ENCODE peak calls at places on chromosomes 6 and 20, in six cellular contexts. One of them, this sample, is unnamed.
A peak's percentile ranks its signal among the peaks of the same experiment; 100 is the strongest.

GRCh38 chr6:19833947-19834346 is 3.2 kb upstream of the ID4 start:
- DNase-seq in HCT116: no peak
- DNase-seq in small intestine: peak; percentile 68
- DNase-seq in transverse colon: no peak
- DNase-seq in neuronal stem cell: no peak
- DNase-seq in colonic mucosa: no peak
- DNase-seq in this sample: no peak

GRCh38 chr20:8803065-8803464 is 265.8 kb upstream of the PLCB4 start:
- DNase-seq in neuronal stem cell: no peak
- DNase-seq in small intestine: no peak
- DNase-seq in transverse colon: no peak
- DNase-seq in colonic mucosa: no peak
- DNase-seq in HCT116: no peak
- DNase-seq in this sample: no peak

GRCh38 chr6:156747715-156748114 is 29.5 kb upstream of the ARID1B start:
- DNase-seq in colonic mucosa: no peak
- DNase-seq in neuronal stem cell: no peak
- DNase-seq in transverse colon: no peak
- DNase-seq in HCT116: no peak
- DNase-seq in small intestine: no peak
- DNase-seq in this sample: no peak

GRCh38 chr20:19074828-19075516 is 137.5 kb upstream of the SLC24A3 start:
- DNase-seq in neuronal stem cell: no peak
- DNase-seq in transverse colon: no peak
- DNase-seq in colonic mucosa: no peak
- DNase-seq in small intestine: no peak
- DNase-seq in HCT116: no peak
- DNase-seq in this sample: no peak

GRCh38 chr6:90790696-90791095 is 203.8 kb upstream of the MAP3K7 start:
- DNase-seq in neuronal stem cell: no peak
- DNase-seq in HCT116: no peak
- DNase-seq in colonic mucosa: no peak
- DNase-seq in small intestine: no peak
- DNase-seq in transverse colon: no peak
- DNase-seq in this sample: no peak

GRCh38 chr6:37372116-37372515 is 18.3 kb downstream of the RNF8 start:
- DNase-seq in colonic mucosa: no peak
- DNase-seq in transverse colon: no peak
- DNase-seq in HCT116: no peak
- DNase-seq in small intestine: no peak
- DNase-seq in neuronal stem cell: no peak
- DNase-seq in this sample: no peak

GRCh38 chr6:24228681-24229255 is 102.8 kb downstream of the NRSN1 start:
- DNase-seq in small intestine: no peak
- DNase-seq in neuronal stem cell: no peak
- DNase-seq in colonic mucosa: no peak
- DNase-seq in transverse colon: no peak
- DNase-seq in HCT116: no peak
- DNase-seq in this sample: no peak

GRCh38 chr6:42249279-42249678 is 31.6 kb upstream of the MRPS10 start:
- DNase-seq in colonic mucosa: no peak
- DNase-seq in small intestine: no peak
- DNase-seq in transverse colon: no peak
- DNase-seq in neuronal stem cell: no peak
- DNase-seq in HCT116: no peak
- DNase-seq in this sample: no peak

GRCh38 chr6:99348823-99349619 is 453 bp downstream of the FAXC start:
- DNase-seq in neuronal stem cell: peak; percentile 47
- DNase-seq in HCT116: no peak
- DNase-seq in colonic mucosa: no peak
- DNase-seq in small intestine: no peak
- DNase-seq in transverse colon: no peak
- DNase-seq in this sample: no peak

GRCh38 chr6:167700199-167700598 is 126.5 kb upstream of the AFDN start:
- DNase-seq in HCT116: no peak
- DNase-seq in transverse colon: no peak
- DNase-seq in small intestine: no peak
- DNase-seq in colonic mucosa: no peak
- DNase-seq in neuronal stem cell: no peak
- DNase-seq in this sample: no peak
- H3K9me3 ChIP-seq in HCT116: no peaks in the 10 kb centered on the region
- H3K9me3 ChIP-seq in transverse colon: no peaks in the 10 kb centered on the region
- H3K9me3 ChIP-seq in small intestine: no peaks in the 10 kb centered on the region
- H3K9me3 ChIP-seq in colonic mucosa: no peaks in the 10 kb centered on the region
- H3K9me3 ChIP-seq in neuronal stem cell: no peaks in the 10 kb centered on the region
- H3K9me3 ChIP-seq in this sample: no peaks in the 10 kb centered on the region

DNA sequence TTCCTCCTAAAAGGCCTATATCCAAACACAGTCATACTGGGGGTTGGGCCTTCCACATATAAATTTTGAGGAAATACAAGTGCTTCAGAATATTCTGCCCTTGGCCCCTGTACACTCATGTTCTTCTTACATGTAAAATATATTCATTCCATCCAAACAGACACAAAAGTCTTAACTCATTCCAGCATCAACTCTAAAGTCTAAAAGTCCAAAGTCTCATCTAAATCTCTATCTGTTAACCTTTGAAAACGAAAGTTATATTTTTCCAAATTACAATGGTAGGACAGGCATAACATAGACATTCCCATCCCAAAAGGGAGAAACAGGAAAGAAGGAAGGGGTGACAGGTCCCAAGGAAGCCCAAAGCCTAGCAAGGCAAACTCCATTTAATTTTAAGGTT is 215.4 kb upstream of the THBS2 start:
- DNase-seq in small intestine: no peak
- DNase-seq in HCT116: no peak
- DNase-seq in neuronal stem cell: no peak
- DNase-seq in transverse colon: no peak
- DNase-seq in colonic mucosa: no peak
- DNase-seq in this sample: no peak
- H3K9me3 ChIP-seq in small intestine: no peaks in the 10 kb centered on the region
- H3K9me3 ChIP-seq in HCT116: no peaks in the 10 kb centered on the region
- H3K9me3 ChIP-seq in neuronal stem cell: peaks cover 6% of the 10 kb centered on the region
- H3K9me3 ChIP-seq in transverse colon: peaks cover 8% of the 10 kb centered on the region
- H3K9me3 ChIP-seq in colonic mucosa: no peaks in the 10 kb centered on the region
- H3K9me3 ChIP-seq in this sample: no peaks in the 10 kb centered on the region

DNA sequence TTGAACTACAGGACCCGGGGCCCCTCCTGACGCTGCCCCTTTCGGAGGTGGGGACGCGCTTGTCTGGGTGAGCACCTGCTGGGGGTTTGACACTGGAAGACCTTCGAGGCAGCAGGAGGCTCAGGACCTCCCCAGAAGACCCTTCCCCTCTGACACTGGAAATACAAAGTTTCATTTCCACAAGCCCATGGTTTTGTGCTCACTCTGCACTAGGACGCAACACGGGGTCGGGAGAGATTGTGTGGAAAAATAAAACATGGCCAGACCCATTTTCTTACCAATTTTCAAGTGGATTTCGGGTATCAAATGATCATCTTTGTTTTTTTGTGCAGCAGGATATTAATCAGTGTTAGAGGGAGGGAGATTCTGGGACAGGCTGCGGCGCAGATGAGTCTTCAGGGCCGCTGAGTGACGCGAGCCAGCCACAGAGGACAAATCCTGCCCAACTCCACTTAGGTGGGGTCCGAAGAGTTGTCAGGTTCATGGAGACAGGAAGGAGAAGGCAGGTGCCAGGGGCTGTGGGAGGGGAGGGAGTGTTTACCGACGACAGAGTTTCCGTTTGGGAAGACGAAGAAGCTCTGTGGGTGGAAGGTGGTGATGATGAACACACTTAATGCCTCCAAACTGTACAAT is 160.0 kb upstream of the AFDN start:
- DNase-seq in transverse colon: no peak
- DNase-seq in small intestine: no peak
- DNase-seq in colonic mucosa: no peak
- DNase-seq in neuronal stem cell: no peak
- DNase-seq in HCT116: no peak
- DNase-seq in this sample: no peak
- H3K9me3 ChIP-seq in transverse colon: no peaks in the 10 kb centered on the region
- H3K9me3 ChIP-seq in small intestine: no peaks in the 10 kb centered on the region
- H3K9me3 ChIP-seq in colonic mucosa: no peaks in the 10 kb centered on the region
- H3K9me3 ChIP-seq in neuronal stem cell: no peaks in the 10 kb centered on the region
- H3K9me3 ChIP-seq in HCT116: no peaks in the 10 kb centered on the region
- H3K9me3 ChIP-seq in this sample: no peaks in the 10 kb centered on the region

GRCh38 chr20:42110301-42110700 is 492.1 kb upstream of the CHD6 start:
- DNase-seq in HCT116: no peak
- DNase-seq in neuronal stem cell: no peak
- DNase-seq in colonic mucosa: no peak
- DNase-seq in transverse colon: no peak
- DNase-seq in small intestine: no peak
- DNase-seq in this sample: no peak
- H3K9me3 ChIP-seq in HCT116: peaks cover 8% of the 10 kb centered on the region
- H3K9me3 ChIP-seq in neuronal stem cell: no peaks in the 10 kb centered on the region
- H3K9me3 ChIP-seq in colonic mucosa: no peaks in the 10 kb centered on the region
- H3K9me3 ChIP-seq in transverse colon: no peaks in the 10 kb centered on the region
- H3K9me3 ChIP-seq in small intestine: no peaks in the 10 kb centered on the region
- H3K9me3 ChIP-seq in this sample: no peaks in the 10 kb centered on the region

GRCh38 chr20:49283703-49284625 is 6.1 kb upstream of the ZNFX1 start:
- DNase-seq in transverse colon: no peak
- DNase-seq in neuronal stem cell: no peak
- DNase-seq in colonic mucosa: no peak
- DNase-seq in small intestine: no peak
- DNase-seq in HCT116: no peak
- DNase-seq in this sample: no peak
- H3K9me3 ChIP-seq in transverse colon: peaks cover 36% of the 10 kb centered on the region
- H3K9me3 ChIP-seq in neuronal stem cell: peaks cover 95% of the 10 kb centered on the region
- H3K9me3 ChIP-seq in colonic mucosa: no peaks in the 10 kb centered on the region
- H3K9me3 ChIP-seq in small intestine: peaks cover 1% of the 10 kb centered on the region
- H3K9me3 ChIP-seq in HCT116: no peaks in the 10 kb centered on the region
- H3K9me3 ChIP-seq in this sample: peaks cover 83% of the 10 kb centered on the region

GRCh38 chr6:106156863-106157262 is 70.7 kb downstream of the PRDM1 start:
- DNase-seq in colonic mucosa: no peak
- DNase-seq in neuronal stem cell: no peak
- DNase-seq in transverse colon: no peak
- DNase-seq in small intestine: no peak
- DNase-seq in HCT116: no peak
- DNase-seq in this sample: no peak

GRCh38 chr6:106158816-106159215 is 72.7 kb downstream of the PRDM1 start:
- DNase-seq in small intestine: no peak
- DNase-seq in colonic mucosa: no peak
- DNase-seq in neuronal stem cell: no peak
- DNase-seq in HCT116: no peak
- DNase-seq in transverse colon: no peak
- DNase-seq in this sample: no peak

GRCh38 chr6:106155219-106155830 is 69.2 kb downstream of the PRDM1 start:
- DNase-seq in transverse colon: no peak
- DNase-seq in HCT116: no peak
- DNase-seq in colonic mucosa: no peak
- DNase-seq in neuronal stem cell: no peak
- DNase-seq in small intestine: no peak
- DNase-seq in this sample: no peak

GRCh38 chr6:106156413-106156812 is 70.3 kb downstream of the PRDM1 start:
- DNase-seq in colonic mucosa: no peak
- DNase-seq in small intestine: no peak
- DNase-seq in neuronal stem cell: no peak
- DNase-seq in HCT116: no peak
- DNase-seq in transverse colon: no peak
- DNase-seq in this sample: no peak

GRCh38 chr6:106154326-106154725 is 68.2 kb downstream of the PRDM1 start:
- DNase-seq in transverse colon: no peak
- DNase-seq in HCT116: no peak
- DNase-seq in colonic mucosa: no peak
- DNase-seq in small intestine: no peak
- DNase-seq in neuronal stem cell: no peak
- DNase-seq in this sample: no peak
- H3K9me3 ChIP-seq in transverse colon: no peaks in the 10 kb centered on the region
- H3K9me3 ChIP-seq in HCT116: no peaks in the 10 kb centered on the region
- H3K9me3 ChIP-seq in colonic mucosa: no peaks in the 10 kb centered on the region
- H3K9me3 ChIP-seq in small intestine: no peaks in the 10 kb centered on the region
- H3K9me3 ChIP-seq in neuronal stem cell: no peaks in the 10 kb centered on the region
- H3K9me3 ChIP-seq in this sample: no peaks in the 10 kb centered on the region

GRCh38 chr6:4813055-4813454 is 36.9 kb downstream of the CDYL start:
- DNase-seq in HCT116: no peak
- DNase-seq in neuronal stem cell: no peak
- DNase-seq in small intestine: no peak
- DNase-seq in colonic mucosa: no peak
- DNase-seq in transverse colon: no peak
- DNase-seq in this sample: no peak
- H3K9me3 ChIP-seq in HCT116: no peaks in the 10 kb centered on the region
- H3K9me3 ChIP-seq in neuronal stem cell: peaks cover 11% of the 10 kb centered on the region
- H3K9me3 ChIP-seq in small intestine: no peaks in the 10 kb centered on the region
- H3K9me3 ChIP-seq in colonic mucosa: no peaks in the 10 kb centered on the region
- H3K9me3 ChIP-seq in transverse colon: no peaks in the 10 kb centered on the region
- H3K9me3 ChIP-seq in this sample: no peaks in the 10 kb centered on the region

GRCh38 chr20:5230544-5230943 is 86.2 kb downstream of the PROKR2 start:
- DNase-seq in neuronal stem cell: no peak
- DNase-seq in HCT116: no peak
- DNase-seq in transverse colon: no peak
- DNase-seq in small intestine: no peak
- DNase-seq in colonic mucosa: no peak
- DNase-seq in this sample: no peak
- H3K9me3 ChIP-seq in neuronal stem cell: no peaks in the 10 kb centered on the region
- H3K9me3 ChIP-seq in HCT116: no peaks in the 10 kb centered on the region
- H3K9me3 ChIP-seq in transverse colon: no peaks in the 10 kb centered on the region
- H3K9me3 ChIP-seq in small intestine: no peaks in the 10 kb centered on the region
- H3K9me3 ChIP-seq in colonic mucosa: no peaks in the 10 kb centered on the region
- H3K9me3 ChIP-seq in this sample: no peaks in the 10 kb centered on the region